ENCODE peak calls at places on chromosome 12, in four cellular contexts. P is GM23248, K is uterus, Q is body of pancreas. Z is an unnamed sample. For H3K9me3, the result is how much of the 10 kb centered on the place peaks cover.

GRCh38 chr12:4809013-4809448 is 88.8 kb downstream of the GALNT8 start:
- DNase-seq in P (no peak), K (no peak), Q (peak), Z (peak)

GRCh38 chr12:11731455-11731854 is 82.0 kb downstream of the ETV6 start:
- DNase-seq in Q (no peak), P (peak), K (no peak), Z (no peak)

GRCh38 chr12:64779349-64779974 is 20.3 kb upstream of the GNS start:
- DNase-seq in P (no peak), K (no peak), Q (peak), Z (no peak)

GRCh38 chr12:41008472-41008871 is 179.6 kb upstream of the PDZRN4 start:
- DNase-seq in Q (no peak), K (no peak), P (no peak), Z (no peak)

GRCh38 chr12:97503073-97503472 is 40.5 kb downstream of the RMST start:
- DNase-seq in P (no peak), Q (no peak), K (no peak), Z (no peak)

GRCh38 chr12:12224240-12224940 is 42.5 kb downstream of the LRP6 start:
- DNase-seq in K (no peak), Q (no peak), P (peak), Z (no peak)

GRCh38 chr12:12976366-12976765 is 23.7 kb downstream of the HEBP1 start:
- DNase-seq in K (peak), P (peak), Q (no peak), Z (no peak)

GRCh38 chr12:82299617-82300016 is 58.6 kb downstream of the CCDC59 start:
- DNase-seq in Q (no peak), P (peak), K (no peak), Z (no peak)

GRCh38 chr12:93734784-93735183 is 57.6 kb downstream of the CRADD start:
- DNase-seq in Q (no peak), K (no peak), P (no peak), Z (no peak)

GRCh38 chr12:109680521-109681030 is 33.0 kb upstream of the FAM222A start:
- DNase-seq in Q (peak), K (no peak), P (no peak), Z (no peak)

GRCh38 chr12:3205742-3206519 is 128.8 kb downstream of the TSPAN9 start:
- DNase-seq in P (no peak), Q (peak), K (no peak), Z (peak)

GRCh38 chr12:2266666-2267623 is 214.2 kb downstream of the CACNA1C start:
- DNase-seq in K (no peak), P (no peak), Q (no peak), Z (no peak)

GRCh38 chr12:76790564-76791552 is 26.9 kb downstream of the ZDHHC17 start:
- DNase-seq in Q (no peak), P (peak), K (no peak), Z (no peak)

GRCh38 chr12:3203713-3204112 is 126.5 kb downstream of the TSPAN9 start:
- DNase-seq in Q (no peak), P (no peak), K (no peak), Z (no peak)

GRCh38 chr12:112153900-112154234 is 28.5 kb downstream of the TRAFD1 start:
- DNase-seq in Q (no peak), K (no peak), P (no peak), Z (no peak)

DNA sequence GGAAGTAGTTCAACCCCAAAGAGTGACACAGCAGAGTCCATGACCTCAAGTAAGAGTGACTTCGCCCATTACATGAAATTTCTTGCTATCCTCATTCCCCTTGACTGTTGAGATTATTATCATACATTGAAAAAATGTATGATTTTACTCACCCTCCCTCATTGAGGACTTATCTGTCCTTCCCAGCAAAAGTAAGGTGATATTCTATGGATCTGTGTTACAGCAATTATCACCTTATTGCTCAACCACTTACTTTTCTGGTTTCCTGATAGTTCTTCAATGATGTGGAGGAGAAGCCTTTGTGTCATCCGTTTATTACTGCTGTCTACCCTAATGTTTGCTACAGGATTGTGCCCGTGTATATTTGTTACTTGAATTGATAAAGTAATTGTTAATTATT is 306.2 kb downstream of the TRHDE start:
- DNase-seq in K (no peak), Q (no peak), P (no peak), Z (no peak)
- H3K4me3 ChIP-seq in K (no peak), Q (no peak), P (no peak), Z (no peak)

GRCh38 chr12:60212159-60213000 is 616.6 kb downstream of the SLC16A7 start:
- DNase-seq in P (no peak), K (no peak), Q (no peak), Z (no peak)

GRCh38 chr12:60209521-60209920 is 613.7 kb downstream of the SLC16A7 start:
- DNase-seq in K (no peak), P (no peak), Q (no peak), Z (no peak)

GRCh38 chr12:60209933-60210332 is 614.1 kb downstream of the SLC16A7 start:
- DNase-seq in Q (peak), K (no peak), P (no peak), Z (no peak)

GRCh38 chr12:60210756-60211155 is 614.9 kb downstream of the SLC16A7 start:
- DNase-seq in P (no peak), K (no peak), Q (no peak), Z (no peak)

GRCh38 chr12:60211244-60211643 is 615.4 kb downstream of the SLC16A7 start:
- DNase-seq in K (no peak), Q (no peak), P (no peak), Z (no peak)
- H3K9me3 ChIP-seq in K (under half), Q (under half), P (under half), Z (under half)

GRCh38 chr12:122031342-122032216 is 9.9 kb downstream of the BCL7A start:
- DNase-seq in K (no peak), Q (peak), P (peak), Z (peak)

GRCh38 chr12:122029620-122030426 is 8.1 kb downstream of the BCL7A start:
- DNase-seq in Q (peak), P (no peak), K (no peak), Z (peak)

GRCh38 chr12:122028601-122029560 is 7.2 kb downstream of the BCL7A start:
- DNase-seq in Q (peak), P (no peak), K (no peak), Z (no peak)

GRCh38 chr12:122032570-122032969 is 10.9 kb downstream of the BCL7A start:
- DNase-seq in Q (no peak), P (no peak), K (no peak), Z (no peak)

DNA sequence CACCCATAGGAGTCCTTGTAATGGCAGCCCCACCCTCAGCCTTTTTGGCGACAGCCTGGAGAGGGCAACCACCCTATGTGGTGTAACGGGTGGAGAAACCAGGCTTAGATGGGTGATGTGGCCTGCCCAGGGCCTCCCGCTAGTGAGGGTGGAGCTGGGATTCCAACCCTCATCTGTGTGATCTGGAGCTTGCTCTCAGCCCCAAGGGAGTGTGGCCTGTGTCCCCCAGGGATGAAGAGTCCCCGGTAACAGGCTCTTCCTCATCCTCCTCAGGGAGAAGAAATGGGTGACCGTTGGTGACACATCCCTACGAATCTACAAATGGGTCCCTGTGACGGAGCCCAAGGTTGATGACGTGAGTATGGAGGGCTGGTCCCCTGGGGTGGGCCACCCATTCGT is 8.7 kb downstream of the BCL7A start:
- DNase-seq in P (no peak), Q (no peak), K (no peak), Z (no peak)
- H3K27ac ChIP-seq in P (no peak), Q (peak), K (no peak), Z (no peak)

GRCh38 chr12:10398168-10398567 is 8.3 kb upstream of the KLRK1 start:
- DNase-seq in Q (no peak), K (no peak), P (no peak), Z (no peak)

GRCh38 chr12:10392394-10392930 is 2.6 kb upstream of the KLRK1 start:
- DNase-seq in K (no peak), P (peak), Q (peak), Z (peak)

GRCh38 chr12:10393291-10393690 is 3.5 kb upstream of the KLRK1 start:
- DNase-seq in P (no peak), Q (no peak), K (no peak), Z (no peak)

GRCh38 chr12:10397311-10397710 is 7.5 kb upstream of the KLRK1 start:
- DNase-seq in K (no peak), P (no peak), Q (no peak), Z (no peak)

GRCh38 chr12:10395390-10395998 is 5.7 kb upstream of the KLRK1 start:
- DNase-seq in P (peak), K (no peak), Q (peak), Z (no peak)
- H3K4me3 ChIP-seq in P (no peak), K (no peak), Q (no peak), Z (no peak)

GRCh38 chr12:68842123-68842522 is 34.1 kb downstream of the MDM2 start:
- DNase-seq in Q (no peak), P (no peak), K (no peak), Z (no peak)
- H3K9me3 ChIP-seq in Q (under half), P (under half), K (under half), Z (under half)

DNA sequence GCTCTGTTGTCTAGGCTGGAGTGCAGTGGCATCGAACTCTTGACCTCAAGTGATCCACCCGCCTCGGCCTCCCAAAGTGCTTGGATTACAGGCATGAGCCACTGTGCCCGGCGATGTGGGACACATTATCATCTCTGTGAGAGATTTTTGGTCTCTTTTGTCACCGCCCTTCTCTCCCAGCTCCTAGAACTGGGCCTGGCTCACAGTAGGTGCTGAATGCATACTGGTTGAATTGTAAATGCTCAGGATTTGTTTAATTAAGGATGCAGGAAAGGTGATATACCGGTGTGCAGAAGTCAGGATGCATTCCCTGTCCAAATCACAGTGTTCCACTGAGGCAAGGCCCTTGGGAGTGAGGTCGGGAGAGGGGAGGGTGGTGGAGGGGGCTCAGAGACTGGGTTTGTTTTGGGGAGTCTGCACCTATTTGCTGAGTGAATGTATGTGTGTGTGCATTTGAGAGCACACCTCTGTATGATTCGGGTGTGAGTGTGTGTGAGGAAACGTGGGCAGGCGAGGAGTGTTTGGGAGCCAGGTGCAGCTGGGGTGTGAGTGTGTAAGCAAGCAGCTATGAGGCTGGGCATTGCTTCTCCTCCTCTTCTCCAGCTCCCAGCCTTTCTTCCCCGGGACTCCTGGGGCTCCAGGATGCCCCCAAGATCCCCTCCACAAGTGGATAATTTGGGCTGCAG is 1.0 kb upstream of the KRT18 start:
- DNase-seq in Q (no peak), K (no peak), P (no peak), Z (no peak)
- H3K27ac ChIP-seq in Q (peak), K (no peak), P (no peak), Z (no peak)